ENCODE peak calls at places on chromosomes 4 and X, in seven cellular contexts. A, L, U, K, P, W and V are unnamed samples.
A peak's percentile ranks its signal among the peaks of the same experiment; 100 is the strongest.

GRCh38 chr4:80897537-80898303 is 132.8 kb upstream of the BMP3 start:
- DNase-seq in U (no peak), W (no peak), A (no peak), K (no peak), L (no peak), P (no peak), V (no peak)

GRCh38 chr4:178712486-178712885 is 1270.2 kb upstream of the AGA start:
- DNase-seq in P (no peak), K (no peak), L (no peak), W (no peak), A (no peak), U (no peak), V (no peak)

GRCh38 chrX:44898411-44899221 is 25.6 kb downstream of the KDM6A start:
- DNase-seq in L (no peak), K (no peak), A (no peak), W (peak; percentile 48), U (peak; percentile 46), P (no peak), V (peak; percentile 46)

GRCh38 chr4:173494013-173494970 is 35.7 kb downstream of the HAND2 start:
- DNase-seq in L (peak; percentile 80), A (peak; percentile 67), W (peak; percentile 89), P (no peak), K (no peak), U (peak; percentile 65), V (peak; percentile 52)

GRCh38 chrX:387729-388128 is 1.0 kb upstream of the PPP2R3B start:
- DNase-seq in K (no peak), P (no peak), L (no peak), U (no peak), W (peak; percentile 53), A (no peak), V (no peak)

GRCh38 chrX:74449937-74450330 is 28.6 kb downstream of the SLC16A2 start:
- DNase-seq in A (no peak), U (peak; percentile 23), P (no peak), K (no peak), W (no peak), L (peak; percentile 19), V (peak; percentile 70)

GRCh38 chrX:119474615-119475388 is 6.6 kb downstream of the SLC25A5 start:
- DNase-seq in W (peak; percentile 12), U (no peak), L (no peak), K (no peak), P (no peak), A (no peak), V (no peak)

GRCh38 chrX:119870626-119871131 is 854 bp downstream of the RNF113A start:
- DNase-seq in A (no peak), K (no peak), P (no peak), W (peak; percentile 55), L (no peak), U (peak; percentile 58), V (no peak)

GRCh38 chrX:20347486-20347885 is 80.8 kb upstream of the RPS6KA3 start:
- DNase-seq in L (no peak), A (no peak), P (no peak), K (no peak), W (no peak), U (no peak), V (peak; percentile 36)

GRCh38 chr4:177964061-177964460 is 521.8 kb upstream of the AGA start:
- DNase-seq in W (no peak), L (no peak), K (no peak), A (no peak), P (no peak), U (no peak), V (peak; percentile 49)

DNA sequence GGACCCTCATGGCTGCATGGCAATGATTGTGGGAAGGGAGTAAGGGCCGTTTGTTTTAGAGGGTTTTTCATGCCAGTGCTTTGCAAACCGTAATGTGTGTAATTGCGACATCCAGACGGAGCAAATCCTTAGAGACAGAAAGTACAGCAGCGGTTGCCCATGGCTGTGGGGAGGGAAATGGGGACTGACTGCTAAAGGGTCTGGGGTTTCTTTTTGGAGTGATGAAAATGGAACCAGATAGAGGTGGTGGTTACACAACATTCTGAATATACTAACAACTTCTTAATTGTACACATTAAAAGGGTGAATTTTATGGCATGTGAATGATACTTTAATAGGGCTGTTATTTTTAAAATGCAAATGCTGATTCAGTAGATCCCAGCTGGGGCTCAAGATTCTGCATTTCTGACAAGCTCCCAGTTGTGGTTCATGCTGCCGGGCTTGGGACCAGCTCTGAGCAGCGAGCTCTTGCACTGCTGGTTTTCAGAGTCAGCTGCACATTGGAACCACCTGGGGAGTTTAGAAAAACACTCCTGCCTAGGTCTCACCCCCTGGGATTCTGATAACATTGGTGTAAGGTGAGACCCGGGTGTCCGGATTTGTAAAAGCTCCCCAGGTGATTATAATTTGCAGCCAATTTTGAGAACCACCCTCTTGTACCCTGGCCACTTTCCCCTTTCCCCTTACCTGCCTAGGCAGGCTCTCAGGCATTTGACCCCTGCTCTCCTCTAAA is 47.7 kb downstream of the PRPS1 start:
- DNase-seq in W (peak; percentile 61), U (peak; percentile 89), A (no peak), P (no peak), L (no peak), K (no peak), V (no peak)
- H3K4me1 ChIP-seq in W (no peaks in the 10 kb centered on the region), U (peaks cover 25% of the 10 kb centered on the region), A (peaks cover 23% of the 10 kb centered on the region), P (peaks cover 2% of the 10 kb centered on the region), L (peaks cover 40% of the 10 kb centered on the region), K (peaks cover 55% of the 10 kb centered on the region), V (peaks cover 25% of the 10 kb centered on the region)

DNA sequence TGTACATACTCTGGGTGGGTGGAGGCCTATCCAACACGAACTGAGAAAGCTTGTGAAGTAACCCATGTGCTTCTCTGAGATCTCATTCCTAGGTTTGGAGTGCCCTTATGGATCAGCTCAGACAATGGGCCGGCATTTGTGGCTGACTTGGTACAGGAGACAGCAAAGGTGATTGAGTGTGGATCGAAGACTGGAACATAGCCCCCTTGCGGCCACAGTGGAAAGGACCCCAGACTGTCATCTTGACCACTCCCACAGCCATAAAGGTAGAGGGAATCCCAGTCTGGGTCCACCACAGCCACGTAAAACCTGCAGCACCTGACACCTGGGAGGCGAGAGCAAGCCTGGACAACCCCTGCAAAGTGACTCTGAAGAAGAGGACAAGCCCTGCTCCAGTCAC is 598.0 kb upstream of the AADAT start:
- DNase-seq in K (no peak), U (no peak), W (peak; percentile 68), P (no peak), L (no peak), A (no peak), V (no peak)
- H3K9me3 ChIP-seq in K (no peaks in the 10 kb centered on the region), U (no peaks in the 10 kb centered on the region), W (peaks cover 58% of the 10 kb centered on the region), P (no peaks in the 10 kb centered on the region), L (no peaks in the 10 kb centered on the region), A (no peaks in the 10 kb centered on the region), V (no peaks in the 10 kb centered on the region)

GRCh38 chr4:73675623-73676022 is 55.4 kb upstream of the RASSF6 start:
- DNase-seq in A (no peak), P (no peak), U (no peak), K (no peak), L (no peak), W (no peak), V (no peak)

GRCh38 chr4:73679836-73680235 is 59.6 kb upstream of the RASSF6 start:
- DNase-seq in L (peak; percentile 37), U (no peak), A (no peak), W (no peak), P (no peak), K (no peak), V (peak; percentile 84)

GRCh38 chr4:73676136-73676535 is 55.9 kb upstream of the RASSF6 start:
- DNase-seq in U (no peak), L (no peak), K (no peak), W (no peak), P (no peak), A (no peak), V (no peak)

GRCh38 chr4:73674451-73674919 is 54.2 kb upstream of the RASSF6 start:
- DNase-seq in K (no peak), W (no peak), P (no peak), A (no peak), U (peak; percentile 21), L (no peak), V (no peak)

GRCh38 chr4:73676881-73677323 is 56.7 kb upstream of the RASSF6 start:
- DNase-seq in U (peak; percentile 61), K (no peak), A (no peak), W (no peak), P (peak; percentile 52), L (peak; percentile 51), V (peak; percentile 59)
- H3K4me1 ChIP-seq in U (peaks cover 2% of the 10 kb centered on the region), K (peaks cover 5% of the 10 kb centered on the region), A (no peaks in the 10 kb centered on the region), W (no peaks in the 10 kb centered on the region), P (peaks cover 1% of the 10 kb centered on the region), L (peaks cover 48% of the 10 kb centered on the region), V (peaks cover 19% of the 10 kb centered on the region)

DNA sequence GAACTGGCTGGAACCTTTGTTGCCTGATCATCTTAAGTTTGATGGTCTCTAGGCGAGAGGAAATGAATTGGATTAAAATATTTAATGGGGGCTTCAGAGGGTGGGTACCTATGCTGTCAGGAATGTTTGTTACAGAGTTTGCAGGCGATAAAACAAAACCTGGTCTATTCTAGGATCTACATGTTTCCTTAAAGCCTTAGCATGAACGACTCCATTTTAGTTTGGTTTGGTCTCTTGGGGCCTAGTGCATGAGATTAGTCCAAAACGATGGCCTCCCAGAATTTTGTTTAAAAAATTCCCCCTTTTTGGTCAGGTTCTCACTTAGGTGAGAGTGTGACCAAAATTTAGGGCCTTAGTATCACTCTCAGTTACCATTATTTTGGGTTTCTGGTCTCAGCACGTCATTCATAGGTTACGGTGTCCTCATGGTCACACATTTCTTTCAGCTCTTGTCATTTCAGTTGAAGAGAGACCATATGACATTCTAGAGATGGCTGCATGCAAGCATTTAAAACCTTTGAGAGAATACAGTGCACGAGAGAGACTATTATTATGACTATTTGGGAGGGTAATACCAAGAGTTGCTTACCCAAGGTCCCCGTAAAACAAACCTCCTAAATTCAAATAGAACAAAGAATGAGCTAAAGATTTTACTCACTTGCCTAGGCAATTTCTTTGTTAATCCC is 13.8 kb downstream of the MOB1B start:
- DNase-seq in U (no peak), L (no peak), K (no peak), A (no peak), W (no peak), P (no peak), V (no peak)
- H3K9me3 ChIP-seq in U (no peaks in the 10 kb centered on the region), L (no peaks in the 10 kb centered on the region), K (no peaks in the 10 kb centered on the region), A (no peaks in the 10 kb centered on the region), W (peaks cover 18% of the 10 kb centered on the region), P (no peaks in the 10 kb centered on the region), V (no peaks in the 10 kb centered on the region)

DNA sequence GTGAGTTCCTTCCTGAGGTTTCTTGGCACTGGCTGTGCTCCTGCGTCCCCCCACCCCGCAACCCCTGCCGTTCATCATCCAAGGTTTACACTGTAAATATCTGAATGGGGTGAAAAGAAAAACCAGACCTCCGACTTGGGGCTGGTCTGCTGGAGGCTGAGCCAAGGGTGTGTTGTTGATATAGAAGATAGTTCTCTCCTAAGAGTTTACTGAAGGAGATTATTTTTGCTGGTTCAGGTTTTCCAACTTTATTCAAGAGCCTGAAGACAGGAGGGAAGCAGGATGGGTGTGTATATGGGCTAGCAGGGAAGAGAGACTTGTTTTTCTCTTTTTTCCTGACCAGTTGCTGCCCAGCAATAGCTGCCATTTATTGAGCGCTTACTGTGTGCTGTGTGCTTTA is 34.8 kb downstream of the NHSL2 start:
- DNase-seq in L (no peak), P (no peak), K (no peak), U (no peak), W (no peak), A (no peak), V (no peak)
- H3K4me1 ChIP-seq in L (peaks cover 3% of the 10 kb centered on the region), P (no peaks in the 10 kb centered on the region), K (no peaks in the 10 kb centered on the region), U (peaks cover 16% of the 10 kb centered on the region), W (no peaks in the 10 kb centered on the region), A (no peaks in the 10 kb centered on the region), V (peaks cover 17% of the 10 kb centered on the region)

GRCh38 chrX:47918274-47918673 is 81.6 kb downstream of the ZNF81 start:
- DNase-seq in P (no peak), L (no peak), K (no peak), U (no peak), A (no peak), W (no peak), V (no peak)

GRCh38 chrX:47915886-47916493 is 79.3 kb downstream of the ZNF81 start:
- DNase-seq in K (no peak), P (no peak), L (no peak), W (no peak), U (no peak), A (no peak), V (no peak)
- H3K9me3 ChIP-seq in K (peaks cover 14% of the 10 kb centered on the region), P (peaks cover 4% of the 10 kb centered on the region), L (peaks cover 55% of the 10 kb centered on the region), W (peaks cover 39% of the 10 kb centered on the region), U (peaks cover 94% of the 10 kb centered on the region), A (peaks cover 5% of the 10 kb centered on the region), V (peaks cover 8% of the 10 kb centered on the region)